ENCODE peak calls at places on chromosome 11, in four cellular contexts. One of them, this sample, is unnamed.

GRCh38 chr11:4546876-4547275 is 1.9 kb downstream of the OR52M1 start:
- DNase-seq in EL: no peak
- DNase-seq in anterior cingulate cortex: no peak
- DNase-seq in NCI-H1105 treated with DMSO at 0.1 percent for 48 hours: no peak
- DNase-seq in this sample: no peak

GRCh38 chr11:110903830-110904229 is 191.6 kb upstream of the ARHGAP20 start:
- DNase-seq in EL: peak; percentile 4
- DNase-seq in NCI-H1105 treated with DMSO at 0.1 percent for 48 hours: peak; percentile 16
- DNase-seq in anterior cingulate cortex: no peak
- DNase-seq in this sample: no peak

GRCh38 chr11:64229090-64229958 is 1.0 kb upstream of the DNAJC4 start:
- DNase-seq in NCI-H1105 treated with DMSO at 0.1 percent for 48 hours: no peak
- DNase-seq in EL: no peak
- DNase-seq in anterior cingulate cortex: no peak
- DNase-seq in this sample: no peak

GRCh38 chr11:61627831-61628753 is 47.2 kb upstream of the SYT7 start:
- DNase-seq in anterior cingulate cortex: no peak
- DNase-seq in EL: peak; percentile 79
- DNase-seq in NCI-H1105 treated with DMSO at 0.1 percent for 48 hours: peak; percentile 22
- DNase-seq in this sample: peak; percentile 57

GRCh38 chr11:2512431-2513407 is 67.9 kb downstream of the KCNQ1 start:
- DNase-seq in anterior cingulate cortex: no peak
- DNase-seq in NCI-H1105 treated with DMSO at 0.1 percent for 48 hours: no peak
- DNase-seq in EL: no peak
- DNase-seq in this sample: peak; percentile 4

GRCh38 chr11:83933008-83933407 is 646.8 kb upstream of the CCDC90B start:
- DNase-seq in NCI-H1105 treated with DMSO at 0.1 percent for 48 hours: peak; percentile 65
- DNase-seq in EL: no peak
- DNase-seq in anterior cingulate cortex: no peak
- DNase-seq in this sample: no peak

GRCh38 chr11:70861534-70861933 is 390.8 kb downstream of the SHANK2 start:
- DNase-seq in NCI-H1105 treated with DMSO at 0.1 percent for 48 hours: peak; percentile 16
- DNase-seq in anterior cingulate cortex: no peak
- DNase-seq in EL: no peak
- DNase-seq in this sample: no peak

GRCh38 chr11:100823360-100823759 is 136.3 kb downstream of the ARHGAP42 start:
- DNase-seq in EL: no peak
- DNase-seq in anterior cingulate cortex: no peak
- DNase-seq in NCI-H1105 treated with DMSO at 0.1 percent for 48 hours: no peak
- DNase-seq in this sample: no peak

GRCh38 chr11:14347494-14347893 is 11.5 kb downstream of the RRAS2 start:
- DNase-seq in EL: no peak
- DNase-seq in anterior cingulate cortex: no peak
- DNase-seq in NCI-H1105 treated with DMSO at 0.1 percent for 48 hours: no peak
- DNase-seq in this sample: no peak

GRCh38 chr11:2940166-2940929 is 11.1 kb upstream of the PHLDA2 start:
- DNase-seq in EL: peak; percentile 52
- DNase-seq in anterior cingulate cortex: no peak
- DNase-seq in NCI-H1105 treated with DMSO at 0.1 percent for 48 hours: no peak
- DNase-seq in this sample: peak; percentile 79

GRCh38 chr11:78231962-78232459 is 43.3 kb downstream of the USP35 start:
- DNase-seq in anterior cingulate cortex: no peak
- DNase-seq in NCI-H1105 treated with DMSO at 0.1 percent for 48 hours: no peak
- DNase-seq in EL: peak; percentile 55
- DNase-seq in this sample: no peak

GRCh38 chr11:91164452-91164822 is 941.6 kb upstream of the CHORDC1 start:
- DNase-seq in NCI-H1105 treated with DMSO at 0.1 percent for 48 hours: peak; percentile 59
- DNase-seq in anterior cingulate cortex: no peak
- DNase-seq in EL: no peak
- DNase-seq in this sample: no peak

GRCh38 chr11:33412231-33412630 is 155.1 kb downstream of the HIPK3 start:
- DNase-seq in NCI-H1105 treated with DMSO at 0.1 percent for 48 hours: no peak
- DNase-seq in EL: no peak
- DNase-seq in anterior cingulate cortex: no peak
- DNase-seq in this sample: no peak

GRCh38 chr11:121575250-121575962 is 122.6 kb upstream of the SORL1-AS1 start:
- DNase-seq in EL: peak; percentile 28
- DNase-seq in NCI-H1105 treated with DMSO at 0.1 percent for 48 hours: no peak
- DNase-seq in anterior cingulate cortex: peak; percentile 29
- DNase-seq in this sample: no peak

GRCh38 chr11:30984442-30984816 is 385.1 kb downstream of the DCDC1 start:
- DNase-seq in anterior cingulate cortex: no peak
- DNase-seq in NCI-H1105 treated with DMSO at 0.1 percent for 48 hours: no peak
- DNase-seq in EL: no peak
- DNase-seq in this sample: no peak

GRCh38 chr11:6351782-6352181 is 31.5 kb upstream of the CAVIN3 start:
- DNase-seq in NCI-H1105 treated with DMSO at 0.1 percent for 48 hours: no peak
- DNase-seq in EL: no peak
- DNase-seq in anterior cingulate cortex: no peak
- DNase-seq in this sample: peak; percentile 4

GRCh38 chr11:726278-726915 is 20.4 kb downstream of the EPS8L2 start:
- DNase-seq in NCI-H1105 treated with DMSO at 0.1 percent for 48 hours: peak; percentile 74
- DNase-seq in anterior cingulate cortex: no peak
- DNase-seq in EL: no peak
- DNase-seq in this sample: no peak

GRCh38 chr11:108559340-108559739 is 34.2 kb downstream of the EXPH5 start:
- DNase-seq in anterior cingulate cortex: no peak
- DNase-seq in EL: peak; percentile 62
- DNase-seq in NCI-H1105 treated with DMSO at 0.1 percent for 48 hours: no peak
- DNase-seq in this sample: no peak

GRCh38 chr11:73577496-73577917 is 20.4 kb downstream of the FAM168A start:
- DNase-seq in anterior cingulate cortex: no peak
- DNase-seq in EL: peak; percentile 67
- DNase-seq in NCI-H1105 treated with DMSO at 0.1 percent for 48 hours: no peak
- DNase-seq in this sample: no peak

GRCh38 chr11:74397531-74398243 is 546 bp downstream of the PGM2L1 start:
- DNase-seq in NCI-H1105 treated with DMSO at 0.1 percent for 48 hours: peak; percentile 68
- DNase-seq in anterior cingulate cortex: no peak
- DNase-seq in EL: peak; percentile 30
- DNase-seq in this sample: no peak

GRCh38 chr11:34860034-34860433 is 56.1 kb downstream of the APIP start:
- DNase-seq in EL: no peak
- DNase-seq in anterior cingulate cortex: no peak
- DNase-seq in NCI-H1105 treated with DMSO at 0.1 percent for 48 hours: no peak
- DNase-seq in this sample: no peak

GRCh38 chr11:48077251-48077650 is 96.9 kb downstream of the PTPRJ start:
- DNase-seq in EL: peak; percentile 43
- DNase-seq in NCI-H1105 treated with DMSO at 0.1 percent for 48 hours: no peak
- DNase-seq in anterior cingulate cortex: no peak
- DNase-seq in this sample: no peak

GRCh38 chr11:30561691-30562412 is 24.3 kb downstream of the MPPED2 start:
- DNase-seq in NCI-H1105 treated with DMSO at 0.1 percent for 48 hours: no peak
- DNase-seq in EL: no peak
- DNase-seq in anterior cingulate cortex: no peak
- DNase-seq in this sample: no peak

GRCh38 chr11:94500181-94500580 is 6.4 kb downstream of the ANKRD49 start:
- DNase-seq in anterior cingulate cortex: no peak
- DNase-seq in EL: no peak
- DNase-seq in NCI-H1105 treated with DMSO at 0.1 percent for 48 hours: no peak
- DNase-seq in this sample: no peak

GRCh38 chr11:114163231-114163631 is 103.7 kb downstream of the ZBTB16 start:
- DNase-seq in EL: no peak
- DNase-seq in NCI-H1105 treated with DMSO at 0.1 percent for 48 hours: no peak
- DNase-seq in anterior cingulate cortex: no peak
- DNase-seq in this sample: peak; percentile 67

GRCh38 chr11:10208045-10208674 is 85.9 kb downstream of the SBF2 start:
- DNase-seq in anterior cingulate cortex: no peak
- DNase-seq in NCI-H1105 treated with DMSO at 0.1 percent for 48 hours: peak; percentile 62
- DNase-seq in EL: peak; percentile 58
- DNase-seq in this sample: no peak

GRCh38 chr11:128941573-128942271 is 949 bp downstream of the TP53AIP1 start:
- DNase-seq in NCI-H1105 treated with DMSO at 0.1 percent for 48 hours: no peak
- DNase-seq in anterior cingulate cortex: no peak
- DNase-seq in EL: no peak
- DNase-seq in this sample: no peak

GRCh38 chr11:58268142-58268541 is at the start of gene OR10W1:
- DNase-seq in anterior cingulate cortex: no peak
- DNase-seq in EL: no peak
- DNase-seq in NCI-H1105 treated with DMSO at 0.1 percent for 48 hours: no peak
- DNase-seq in this sample: no peak

GRCh38 chr11:78189851-78190250 is 1.1 kb downstream of the USP35 start:
- DNase-seq in NCI-H1105 treated with DMSO at 0.1 percent for 48 hours: no peak
- DNase-seq in anterior cingulate cortex: no peak
- DNase-seq in EL: no peak
- DNase-seq in this sample: peak; percentile 44

GRCh38 chr11:2943711-2944118 is 14.5 kb upstream of the PHLDA2 start:
- DNase-seq in anterior cingulate cortex: no peak
- DNase-seq in EL: no peak
- DNase-seq in NCI-H1105 treated with DMSO at 0.1 percent for 48 hours: peak; percentile 23
- DNase-seq in this sample: no peak